ENCODE peak calls at places on chromosomes 6 and 20, in six cellular contexts. F, R, M, T, A and Z are unnamed samples.

GRCh38 chr6:31165986-31166385 is 4.5 kb downstream of the POU5F1 start:
- DNase-seq in F (no peak), R (no peak), M (no peak), T (no peak), A (no peak), Z (no peak)

GRCh38 chr6:39029156-39030011 is 19.2 kb upstream of the GLP1R start:
- DNase-seq in F (no peak), R (no peak), M (peak; percentile 34), T (no peak), A (no peak), Z (no peak)

GRCh38 chr6:129893513-129894098 is 32.5 kb upstream of the TMEM244 start:
- DNase-seq in F (no peak), R (peak; percentile 76), M (no peak), T (no peak), A (no peak), Z (peak; percentile 7)

GRCh38 chr6:53233309-53233708 is 84.7 kb upstream of the GCM1 start:
- DNase-seq in F (no peak), R (no peak), M (no peak), T (no peak), A (no peak), Z (no peak)

GRCh38 chr6:8803181-8803760 is 367.9 kb upstream of the SLC35B3 start:
- DNase-seq in F (no peak), R (no peak), M (no peak), T (no peak), A (no peak), Z (no peak)

GRCh38 chr6:163132050-163132750 is 282.3 kb upstream of the QKI start:
- DNase-seq in F (no peak), R (no peak), M (no peak), T (no peak), A (no peak), Z (no peak)

GRCh38 chr6:143099647-143100046 is 39.0 kb downstream of the AIG1 start:
- DNase-seq in F (no peak), R (no peak), M (no peak), T (no peak), A (no peak), Z (no peak)

GRCh38 chr6:137033828-137034227 is 10.9 kb downstream of the IL20RA start:
- DNase-seq in F (no peak), R (no peak), M (peak; percentile 34), T (no peak), A (peak; percentile 9), Z (no peak)

GRCh38 chr20:44720994-44721784 is 6.0 kb downstream of the CCN5 start:
- DNase-seq in F (no peak), R (peak; percentile 81), M (no peak), T (peak; percentile 53), A (no peak), Z (no peak)

GRCh38 chr6:31531771-31532643 is 3.2 kb downstream of the MCCD1 start:
- DNase-seq in F (no peak), R (no peak), M (no peak), T (no peak), A (no peak), Z (no peak)

GRCh38 chr6:30690403-30691207 is at the start of gene NRM:
- DNase-seq in F (peak; percentile 72), R (peak; percentile 97), M (peak; percentile 66), T (peak; percentile 50), A (peak; percentile 54), Z (peak; percentile 77)

GRCh38 chr6:8652710-8653109 is 217.4 kb upstream of the SLC35B3 start:
- DNase-seq in F (no peak), R (no peak), M (no peak), T (no peak), A (no peak), Z (no peak)